ENCODE peak calls at places on chromosome 1, in four cellular contexts. N, K, Q and H are unnamed samples.

GRCh38 chr1:23629728-23630290 is 61.8 kb upstream of the RPL11 start:
- DNase-seq in N (no peak), K (no peak), Q (no peak), H (no peak)

GRCh38 chr1:96370752-96371151 is 350.8 kb upstream of the PTBP2 start:
- DNase-seq in N (no peak), K (no peak), Q (no peak), H (no peak)

GRCh38 chr1:178542554-178543290 is 29.8 kb downstream of the TEX35 start:
- DNase-seq in N (peak; percentile 100), K (peak; percentile 67), Q (peak; percentile 52), H (peak; percentile 89)

GRCh38 chr1:22673486-22674409 is 20.7 kb downstream of the C1QB start:
- DNase-seq in N (peak; percentile 84), K (peak; percentile 12), Q (no peak), H (peak; percentile 65)

GRCh38 chr1:205003358-205004145 is 39.5 kb upstream of the CNTN2 start:
- DNase-seq in N (no peak), K (no peak), Q (no peak), H (no peak)

GRCh38 chr1:160194737-160195059 is 4.3 kb downstream of the CASQ1 start:
- DNase-seq in N (no peak), K (no peak), Q (no peak), H (no peak)

GRCh38 chr1:56827711-56828110 is 8.5 kb upstream of the FYB2 start:
- DNase-seq in N (no peak), K (no peak), Q (no peak), H (no peak)

GRCh38 chr1:11640944-11641343 is 13.3 kb downstream of the FBXO2 start:
- DNase-seq in N (no peak), K (no peak), Q (no peak), H (no peak)

GRCh38 chr1:76668046-76668445 is 199.2 kb upstream of the ST6GALNAC5 start:
- DNase-seq in N (no peak), K (no peak), Q (peak; percentile 33), H (no peak)

GRCh38 chr1:244154528-244154881 is 103.4 kb downstream of the ZBTB18 start:
- DNase-seq in N (no peak), K (no peak), Q (no peak), H (no peak)

GRCh38 chr1:221085712-221086111 is 206.5 kb downstream of the HLX start:
- DNase-seq in N (no peak), K (no peak), Q (no peak), H (no peak)

GRCh38 chr1:185567006-185567405 is 167.2 kb upstream of the HMCN1 start:
- DNase-seq in N (no peak), K (no peak), Q (no peak), H (no peak)

GRCh38 chr1:196609114-196609737 is 986 bp upstream of the KCNT2 start:
- DNase-seq in N (no peak), K (peak; percentile 1), Q (no peak), H (no peak)

GRCh38 chr1:2104621-2105427 is 54.6 kb downstream of the PRKCZ start:
- DNase-seq in N (no peak), K (peak; percentile 92), Q (no peak), H (peak; percentile 56)

GRCh38 chr1:211870156-211870555 is 39.6 kb upstream of the LPGAT1 start:
- DNase-seq in N (no peak), K (no peak), Q (no peak), H (no peak)

GRCh38 chr1:103496014-103496635 is 29.4 kb upstream of the RNPC3 start:
- DNase-seq in N (no peak), K (no peak), Q (no peak), H (no peak)

GRCh38 chr1:244088161-244088560 is 37.1 kb downstream of the ZBTB18 start:
- DNase-seq in N (no peak), K (no peak), Q (no peak), H (no peak)

GRCh38 chr1:209850342-209850979 is 22.7 kb downstream of the UTP25 start:
- DNase-seq in N (peak; percentile 79), K (peak; percentile 21), Q (no peak), H (peak; percentile 70)

GRCh38 chr1:39753132-39754025 is 14.7 kb downstream of the PPIE start:
- DNase-seq in N (no peak), K (no peak), Q (no peak), H (no peak)

GRCh38 chr1:14945132-14946010 is 208.2 kb upstream of the TMEM51 start:
- DNase-seq in N (peak; percentile 64), K (no peak), Q (no peak), H (no peak)

GRCh38 chr1:151287767-151288500 is 5.8 kb downstream of the ZNF687 start:
- DNase-seq in N (no peak), K (no peak), Q (no peak), H (no peak)

GRCh38 chr1:15412843-15413242 is 3.2 kb downstream of the EFHD2 start:
- DNase-seq in N (no peak), K (no peak), Q (no peak), H (no peak)

GRCh38 chr1:93640656-93641440 is 40.8 kb downstream of the BCAR3 start:
- DNase-seq in N (no peak), K (no peak), Q (no peak), H (no peak)

GRCh38 chr1:33331444-33332356 is 10.8 kb upstream of the A3GALT2 start:
- DNase-seq in N (no peak), K (no peak), Q (no peak), H (no peak)

GRCh38 chr1:172845371-172845770 is 186.5 kb downstream of the FASLG start:
- DNase-seq in N (no peak), K (no peak), Q (no peak), H (no peak)

GRCh38 chr1:12717301-12717838 is 1.5 kb downstream of the AADACL3 start:
- DNase-seq in N (no peak), K (no peak), Q (no peak), H (no peak)

GRCh38 chr1:225882699-225883615 is 777 bp upstream of the TMEM63A start:
- DNase-seq in N (no peak), K (peak; percentile 15), Q (no peak), H (peak; percentile 64)

GRCh38 chr1:81554108-81554507 is 246.6 kb upstream of the ADGRL2 start:
- DNase-seq in N (no peak), K (no peak), Q (no peak), H (no peak)

GRCh38 chr1:159936284-159936904 is 9.0 kb downstream of the IGSF9 start:
- DNase-seq in N (peak; percentile 100), K (peak; percentile 30), Q (no peak), H (peak; percentile 81)

GRCh38 chr1:162172733-162173132 is 103.2 kb downstream of the NOS1AP start:
- DNase-seq in N (no peak), K (peak; percentile 68), Q (no peak), H (no peak)
- TF ChIP-seq HDAC6 in N (no peak), K (no peak), Q (no peak), H (no peak)

GRCh38 chr1:109985251-109986053 is 887 bp downstream of the AHCYL1 start:
- DNase-seq in N (no peak), K (no peak), Q (no peak), H (no peak)
- TF ChIP-seq HDAC6 in N (no peak), K (no peak), Q (no peak), H (no peak)

DNA sequence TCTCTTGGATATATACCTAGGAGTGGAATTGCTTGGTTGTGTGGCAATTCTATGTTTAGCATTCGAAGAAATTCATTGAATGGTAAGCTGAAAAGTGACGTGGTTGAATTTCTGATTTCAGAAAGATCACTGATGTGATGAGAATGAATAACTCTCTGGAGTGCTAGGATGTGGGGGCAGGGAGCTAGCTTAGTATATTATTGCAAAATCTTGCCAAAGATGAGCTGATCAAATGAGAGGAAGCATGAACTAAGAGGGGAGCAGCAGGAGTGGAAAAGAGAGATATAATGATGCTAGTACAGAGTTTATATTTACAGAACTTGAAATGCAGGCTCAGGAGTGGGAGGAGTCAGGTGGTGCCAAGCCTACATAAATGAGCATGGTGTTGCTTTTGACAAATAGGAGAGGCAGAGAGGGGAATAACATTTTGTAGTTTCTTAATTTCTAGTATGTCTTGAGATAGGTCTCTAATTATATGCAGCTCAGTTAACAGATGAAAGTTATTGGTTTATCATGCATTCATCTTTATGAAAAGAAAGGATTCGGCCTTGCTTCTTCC is 38.1 kb upstream of the NBL1 start:
- DNase-seq in N (no peak), K (no peak), Q (no peak), H (no peak)
- TF ChIP-seq HDAC6 in N (no peak), K (no peak), Q (no peak), H (no peak)

DNA sequence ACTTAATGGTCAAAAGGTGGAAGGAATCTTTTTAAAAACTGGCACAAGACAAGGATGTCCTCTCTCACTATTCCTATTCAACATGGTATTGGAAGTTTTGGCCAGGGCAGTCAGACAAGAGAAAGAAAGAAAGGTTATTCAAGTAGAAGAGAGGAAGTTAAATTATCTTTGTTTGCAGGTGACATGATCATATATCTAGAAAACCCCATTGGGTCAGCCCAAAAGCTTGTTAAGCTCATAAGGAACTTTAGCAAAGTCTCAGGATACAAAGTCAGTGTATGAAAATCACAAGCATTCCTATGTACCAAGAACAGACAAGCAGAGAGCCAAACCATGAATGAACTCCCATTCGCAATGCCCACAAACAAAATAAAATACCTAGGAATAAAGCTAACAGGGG is 5.4 kb upstream of the PGBD2 start:
- DNase-seq in N (no peak), K (no peak), Q (no peak), H (no peak)
- TF ChIP-seq HDAC6 in N (no peak), K (no peak), Q (no peak), H (no peak)